ENCODE peak calls at places on chromosomes 5 and 9, in seven cellular contexts. G is SK-N-SH, E is HepG2, M is esophagus muscularis mucosa, Q is transverse colon, I is upper lobe of left lung, R is suprapubic skin. X is an unnamed sample.

GRCh38 chr5:132797651-132798050 is 15.5 kb upstream of the SOWAHA start:
- DNase-seq in G (no peak), E (no peak), M (no peak), Q (no peak), I (no peak), R (no peak), X (no peak)

GRCh38 chr5:138230981-138231589 is 18.0 kb upstream of the CDC23 start:
- DNase-seq in G (no peak), E (peak; percentile 18), M (no peak), Q (no peak), I (no peak), R (no peak), X (no peak)

GRCh38 chr9:84339951-84340350 is 607 bp downstream of the SLC28A3 start:
- DNase-seq in G (no peak), E (no peak), M (no peak), Q (no peak), I (no peak), R (no peak), X (no peak)

GRCh38 chr9:134734270-134734669 is 92.7 kb downstream of the COL5A1 start:
- DNase-seq in G (peak; percentile 82), E (peak; percentile 27), M (no peak), Q (peak; percentile 19), I (peak; percentile 54), R (no peak), X (no peak)

GRCh38 chr5:117953272-117953671 is 1035.1 kb downstream of the DTWD2 start:
- DNase-seq in G (no peak), E (no peak), M (no peak), Q (no peak), I (no peak), R (no peak), X (no peak)

GRCh38 chr5:125117556-125117955 is 371.1 kb upstream of the ZNF608 start:
- DNase-seq in G (no peak), E (no peak), M (no peak), Q (no peak), I (no peak), R (no peak), X (no peak)

GRCh38 chr5:120231563-120231962 is 232.5 kb upstream of the PRR16 start:
- DNase-seq in G (no peak), E (no peak), M (no peak), Q (no peak), I (no peak), R (no peak), X (no peak)

GRCh38 chr9:129270205-129270604 is 92.1 kb upstream of the IER5L start:
- DNase-seq in G (no peak), E (no peak), M (no peak), Q (peak; percentile 54), I (no peak), R (no peak), X (no peak)

GRCh38 chr5:11918463-11919045 is 14.3 kb upstream of the CTNND2 start:
- DNase-seq in G (no peak), E (no peak), M (no peak), Q (no peak), I (peak; percentile 26), R (no peak), X (no peak)

GRCh38 chr5:146799235-146800015 is 79.1 kb downstream of the PPP2R2B start:
- DNase-seq in G (no peak), E (no peak), M (no peak), Q (no peak), I (no peak), R (no peak), X (no peak)

GRCh38 chr5:157290156-157290980 is 24.4 kb downstream of the CYFIP2 start:
- DNase-seq in G (no peak), E (peak; percentile 70), M (no peak), Q (no peak), I (no peak), R (no peak), X (no peak)

GRCh38 chr5:154648706-154649105 is 106.5 kb upstream of the LARP1 start:
- DNase-seq in G (no peak), E (no peak), M (no peak), Q (no peak), I (peak; percentile 68), R (no peak), X (no peak)

GRCh38 chr9:81112638-81113037 is 576.7 kb downstream of the TLE1 start:
- DNase-seq in G (no peak), E (no peak), M (no peak), Q (no peak), I (no peak), R (no peak), X (no peak)

GRCh38 chr9:89223398-89223977 is 44.9 kb upstream of the SHC3 start:
- DNase-seq in G (no peak), E (no peak), M (peak; percentile 42), Q (no peak), I (no peak), R (no peak), X (no peak)

GRCh38 chr9:114261987-114262386 is 60.9 kb upstream of the ORM1 start:
- DNase-seq in G (no peak), E (no peak), M (no peak), Q (no peak), I (no peak), R (no peak), X (no peak)

GRCh38 chr9:93098236-93098946 is 2.4 kb downstream of the CARD19 start:
- DNase-seq in G (peak; percentile 58), E (peak; percentile 68), M (peak; percentile 96), Q (peak; percentile 82), I (peak; percentile 90), R (peak; percentile 95), X (no peak)

GRCh38 chr5:67816456-67816855 is 399.1 kb upstream of the PIK3R1 start:
- DNase-seq in G (no peak), E (no peak), M (no peak), Q (no peak), I (no peak), R (no peak), X (no peak)

GRCh38 chr9:35812025-35812602 is at the start of gene SPAG8:
- DNase-seq in G (peak; percentile 88), E (peak; percentile 93), M (peak; percentile 97), Q (peak; percentile 95), I (peak; percentile 91), R (peak; percentile 95), X (no peak)
- TF ChIP-seq POLR2AphosphoS5 in G (peak; percentile 57), E (peak; percentile 54), M (peak; percentile 91), Q (peak; percentile 75), I (peak; percentile 18), R (no peak), X (peak; percentile 73)

GRCh38 chr5:103393131-103393754 is 134.7 kb downstream of the MACIR start:
- DNase-seq in G (no peak), E (no peak), M (no peak), Q (no peak), I (no peak), R (no peak), X (no peak)
- TF ChIP-seq CTCF in G (peak; percentile 51), E (no peak), M (no peak), Q (no peak), I (no peak), R (no peak), X (no peak)

GRCh38 chr5:65799857-65800256 is 77.9 kb downstream of the NLN start:
- DNase-seq in G (no peak), E (no peak), M (peak; percentile 4), Q (no peak), I (no peak), R (no peak), X (no peak)

GRCh38 chr5:65802080-65802479 is 80.1 kb downstream of the NLN start:
- DNase-seq in G (no peak), E (no peak), M (peak; percentile 45), Q (no peak), I (peak; percentile 41), R (no peak), X (no peak)

GRCh38 chr5:65802820-65803219 is 80.8 kb downstream of the NLN start:
- DNase-seq in G (no peak), E (no peak), M (no peak), Q (no peak), I (no peak), R (no peak), X (no peak)

GRCh38 chr5:65801332-65801731 is 79.3 kb downstream of the NLN start:
- DNase-seq in G (no peak), E (no peak), M (no peak), Q (no peak), I (no peak), R (no peak), X (no peak)

GRCh38 chr5:65800775-65801174 is 78.8 kb downstream of the NLN start:
- DNase-seq in G (no peak), E (no peak), M (peak; percentile 64), Q (no peak), I (no peak), R (no peak), X (no peak)
- H3K36me3 ChIP-seq in G (peaks cover 34% of the 10 kb centered on the region), E (peaks cover 5% of the 10 kb centered on the region), M (peaks cover 21% of the 10 kb centered on the region), Q (no peaks in the 10 kb centered on the region), I (no peaks in the 10 kb centered on the region), R (no peaks in the 10 kb centered on the region), X (no peaks in the 10 kb centered on the region)

GRCh38 chr5:65926276-65926761 is at the start of gene ERBIN:
- DNase-seq in G (peak; percentile 76), E (peak; percentile 41), M (peak; percentile 92), Q (peak; percentile 90), I (peak; percentile 94), R (peak; percentile 93), X (no peak)

GRCh38 chr5:65924366-65925093 is 1.8 kb upstream of the ERBIN start:
- DNase-seq in G (peak; percentile 50), E (peak; percentile 12), M (no peak), Q (no peak), I (no peak), R (no peak), X (no peak)

GRCh38 chr5:65925601-65926275 is 637 bp upstream of the ERBIN start:
- DNase-seq in G (peak; percentile 96), E (peak; percentile 74), M (peak; percentile 91), Q (peak; percentile 85), I (peak; percentile 96), R (no peak), X (no peak)

GRCh38 chr5:65926893-65927292 is 518 bp downstream of the ERBIN start:
- DNase-seq in G (no peak), E (no peak), M (no peak), Q (peak; percentile 19), I (no peak), R (no peak), X (no peak)

DNA sequence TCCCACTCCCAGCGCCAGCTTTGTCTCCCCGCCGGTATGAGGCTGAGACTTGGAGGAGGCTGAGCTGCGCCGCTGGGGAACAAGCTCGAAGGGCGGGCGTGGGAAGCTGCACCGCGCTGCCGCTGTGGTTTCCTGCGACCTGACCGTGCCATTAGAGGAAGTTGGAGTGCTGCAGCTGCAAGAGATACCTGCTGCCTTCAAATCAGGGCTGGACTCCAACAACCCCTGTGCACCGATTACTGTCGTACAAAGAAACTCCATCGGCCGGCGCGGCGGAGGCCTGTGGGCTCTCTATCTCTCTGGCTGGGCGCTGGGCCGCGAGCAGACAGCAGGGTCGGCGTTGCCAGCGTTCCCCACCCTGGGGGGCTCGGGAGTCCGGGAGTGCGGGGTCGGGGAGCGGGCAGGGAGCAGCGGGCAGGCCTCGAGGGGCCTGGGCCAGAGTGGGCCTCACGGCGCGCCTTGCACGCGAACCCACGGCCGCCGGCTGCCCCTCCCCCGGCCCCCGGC is 1.2 kb upstream of the ERBIN start:
- DNase-seq in G (no peak), E (peak; percentile 36), M (peak; percentile 93), Q (peak; percentile 82), I (peak; percentile 91), R (peak; percentile 85), X (peak; percentile 91)
- TF ChIP-seq POLR2AphosphoS5 in G (peak; percentile 7), E (peak; percentile 27), M (peak; percentile 49), Q (peak; percentile 68), I (peak; percentile 34), R (no peak), X (peak; percentile 17)